ENCODE peak calls at places on chromosomes 6 and 20, in five cellular contexts. D is GM04504, F is neuronal stem cell, Z is fibroblast of lung, P is mucosa of gallbladder. U is an unnamed sample.

GRCh38 chr6:86537311-86537861 is 399.9 kb upstream of the HTR1E start:
- DNase-seq in D (no peak), F (no peak), Z (no peak), P (no peak), U (no peak)

GRCh38 chr20:63517376-63518309 is 2.9 kb upstream of the PPDPF start:
- DNase-seq in D (no peak), F (no peak), Z (no peak), P (no peak), U (no peak)

GRCh38 chr6:129632081-129632758 is 77.8 kb downstream of the ARHGAP18 start:
- DNase-seq in D (no peak), F (no peak), Z (no peak), P (no peak), U (no peak)

GRCh38 chr6:87357479-87358196 is 13.0 kb downstream of the C6orf163 start:
- DNase-seq in D (no peak), F (no peak), Z (no peak), P (no peak), U (no peak)

GRCh38 chr20:19338380-19338779 is 125.9 kb downstream of the SLC24A3 start:
- DNase-seq in D (no peak), F (no peak), Z (no peak), P (no peak), U (no peak)

GRCh38 chr6:170149681-170150589 is 140.9 kb downstream of the DLL1 start:
- DNase-seq in D (no peak), F (no peak), Z (no peak), P (no peak), U (no peak)

GRCh38 chr6:43033874-43034273 is 12.5 kb downstream of the RRP36 start:
- DNase-seq in D (no peak), F (no peak), Z (no peak), P (no peak), U (no peak)

GRCh38 chr20:46557231-46557956 is 6.9 kb upstream of the OCSTAMP start:
- DNase-seq in D (peak), F (no peak), Z (no peak), P (no peak), U (no peak)

U was measured in brain pericyte.